ENCODE peak calls at places on chromosomes 5 and 9, in five cellular contexts. J is HCT116; B is A549; N is CD8-positive, alpha-beta T cell; T is mucosa of descending colon. Q is an unnamed sample.
A peak's percentile ranks its signal among the peaks of the same experiment; 100 is the strongest.

GRCh38 chr5:107975568-107975967 is 304.8 kb upstream of the EFNA5 start:
- DNase-seq in B (no peak), T (no peak), N (no peak), J (no peak), Q (no peak)

GRCh38 chr5:137310051-137310730 is 188.9 kb downstream of the SPOCK1 start:
- DNase-seq in N (no peak), B (peak; percentile 44), J (no peak), T (no peak), Q (no peak)

GRCh38 chr5:168328804-168329203 is 37.4 kb downstream of the WWC1 start:
- DNase-seq in J (no peak), T (peak; percentile 78), B (peak; percentile 71), N (no peak), Q (peak; percentile 56)

GRCh38 chr5:161924270-161924669 is 76.3 kb downstream of the GABRA1 start:
- DNase-seq in B (no peak), T (no peak), N (no peak), J (no peak), Q (no peak)

GRCh38 chr5:53403291-53403690 is 77.1 kb upstream of the FST start:
- DNase-seq in T (no peak), J (no peak), B (no peak), N (no peak), Q (no peak)

GRCh38 chr5:95555553-95555952 is 652 bp downstream of the ARSK start:
- DNase-seq in B (no peak), T (no peak), J (no peak), N (no peak), Q (no peak)

GRCh38 chr5:16791036-16791705 is 144.9 kb downstream of the MYO10 start:
- DNase-seq in B (peak; percentile 55), J (peak; percentile 37), N (no peak), T (no peak), Q (no peak)

GRCh38 chr5:82334856-82335255 is 56.7 kb upstream of the RPS23 start:
- DNase-seq in T (no peak), J (no peak), N (no peak), B (no peak), Q (no peak)

GRCh38 chr5:173316463-173317020 is 11.7 kb downstream of the STC2 start:
- DNase-seq in J (no peak), B (no peak), T (no peak), N (no peak), Q (no peak)

GRCh38 chr5:173313311-173313710 is 14.9 kb downstream of the STC2 start:
- DNase-seq in T (no peak), B (no peak), N (no peak), J (no peak), Q (no peak)

GRCh38 chr9:110810251-110810976 is 141.8 kb downstream of the MUSK start:
- DNase-seq in J (no peak), T (no peak), N (no peak), B (no peak), Q (no peak)

GRCh38 chr9:110050925-110051355 is 157.0 kb downstream of the C9orf152 start:
- DNase-seq in J (peak; percentile 48), B (peak; percentile 40), N (no peak), T (no peak), Q (no peak)

GRCh38 chr9:9820411-9820810 is 792.4 kb downstream of the PTPRD start:
- DNase-seq in N (no peak), J (no peak), T (no peak), B (no peak), Q (no peak)

GRCh38 chr5:81756016-81756415 is 5.1 kb upstream of the SSBP2 start:
- DNase-seq in J (no peak), B (no peak), N (no peak), T (no peak), Q (no peak)

GRCh38 chr9:91060520-91061343 is 259.1 kb downstream of the SYK start:
- DNase-seq in N (no peak), B (peak; percentile 80), J (no peak), T (no peak), Q (peak; percentile 71)

GRCh38 chr9:5008206-5008605 is 23.1 kb downstream of the JAK2 start:
- DNase-seq in B (no peak), N (no peak), J (no peak), T (no peak), Q (no peak)

GRCh38 chr5:111366388-111366787 is 142.2 kb downstream of the CAMK4 start:
- DNase-seq in T (no peak), J (no peak), N (no peak), B (no peak), Q (no peak)

GRCh38 chr5:131171276-131171815 is 602 bp downstream of the LYRM7 start:
- DNase-seq in J (no peak), N (no peak), B (no peak), T (no peak), Q (no peak)

GRCh38 chr5:77066823-77067442 is 20.2 kb downstream of the ZBED3 start:
- DNase-seq in N (no peak), B (no peak), T (no peak), J (no peak), Q (no peak)

GRCh38 chr9:116737137-116737546 is 50.0 kb downstream of the TRIM32 start:
- DNase-seq in J (peak; percentile 64), N (peak; percentile 6), T (peak; percentile 66), B (peak; percentile 92), Q (peak; percentile 84)

GRCh38 chr9:124256517-124257069 is 1.2 kb upstream of the NEK6 start:
- DNase-seq in N (no peak), J (no peak), B (no peak), T (peak; percentile 46), Q (no peak)

GRCh38 chr9:18382243-18382642 is 91.7 kb upstream of the ADAMTSL1 start:
- DNase-seq in N (no peak), J (no peak), T (no peak), B (no peak), Q (no peak)

GRCh38 chr5:154756871-154757646 is 1.9 kb downstream of the LARP1 start:
- DNase-seq in N (peak; percentile 12), B (no peak), J (no peak), T (peak; percentile 82), Q (peak; percentile 84)

GRCh38 chr5:143434261-143435206 is 31.0 kb upstream of the NR3C1 start:
- DNase-seq in N (peak; percentile 36), T (no peak), B (no peak), J (no peak), Q (no peak)

GRCh38 chr5:45521067-45521466 is 175.1 kb downstream of the HCN1 start:
- DNase-seq in B (no peak), T (no peak), N (no peak), J (peak; percentile 62), Q (no peak)

GRCh38 chr9:129306318-129306973 is 128.4 kb upstream of the IER5L start:
- DNase-seq in B (no peak), T (peak; percentile 19), J (no peak), N (no peak), Q (no peak)

GRCh38 chr5:134813407-134813806 is 32.4 kb upstream of the C5orf24 start:
- DNase-seq in B (no peak), T (no peak), J (no peak), N (no peak), Q (no peak)

GRCh38 chr5:75466317-75466716 is 45.1 kb downstream of the CERT1 start:
- DNase-seq in J (no peak), T (no peak), N (no peak), B (no peak), Q (no peak)

GRCh38 chr5:90548069-90548593 is 10.5 kb upstream of the ADGRV1 start:
- DNase-seq in T (peak; percentile 61), J (peak; percentile 42), B (peak; percentile 26), N (no peak), Q (peak; percentile 61)

GRCh38 chr5:123098767-123099513 is 9.9 kb downstream of the PRDM6 start:
- DNase-seq in T (no peak), B (no peak), N (no peak), J (no peak), Q (no peak)

GRCh38 chr5:173645437-173645807 is 29.0 kb upstream of the BOD1 start:
- DNase-seq in B (no peak), N (no peak), T (no peak), J (no peak), Q (no peak)

GRCh38 chr9:126000731-126001580 is 253.8 kb downstream of the PBX3 start:
- DNase-seq in N (no peak), B (no peak), T (peak; percentile 34), J (no peak), Q (peak; percentile 49)

GRCh38 chr9:76296561-76297276 is 97.5 kb downstream of the RFK start:
- DNase-seq in N (no peak), T (no peak), J (no peak), B (no peak), Q (no peak)

GRCh38 chr9:98860871-98861293 is 53.4 kb downstream of the GALNT12 start:
- DNase-seq in T (no peak), N (no peak), B (peak; percentile 21), J (no peak), Q (no peak)

GRCh38 chr9:134055981-134056461 is 11.8 kb downstream of the BRD3 start:
- DNase-seq in N (no peak), T (peak; percentile 76), B (peak; percentile 28), J (no peak), Q (peak; percentile 84)
- H3K4me1 ChIP-seq in N (peaks cover 21% of the 10 kb centered on the region), T (peaks cover 26% of the 10 kb centered on the region), B (peaks cover 28% of the 10 kb centered on the region), J (peaks cover 4% of the 10 kb centered on the region), Q (peaks cover 40% of the 10 kb centered on the region)

DNA sequence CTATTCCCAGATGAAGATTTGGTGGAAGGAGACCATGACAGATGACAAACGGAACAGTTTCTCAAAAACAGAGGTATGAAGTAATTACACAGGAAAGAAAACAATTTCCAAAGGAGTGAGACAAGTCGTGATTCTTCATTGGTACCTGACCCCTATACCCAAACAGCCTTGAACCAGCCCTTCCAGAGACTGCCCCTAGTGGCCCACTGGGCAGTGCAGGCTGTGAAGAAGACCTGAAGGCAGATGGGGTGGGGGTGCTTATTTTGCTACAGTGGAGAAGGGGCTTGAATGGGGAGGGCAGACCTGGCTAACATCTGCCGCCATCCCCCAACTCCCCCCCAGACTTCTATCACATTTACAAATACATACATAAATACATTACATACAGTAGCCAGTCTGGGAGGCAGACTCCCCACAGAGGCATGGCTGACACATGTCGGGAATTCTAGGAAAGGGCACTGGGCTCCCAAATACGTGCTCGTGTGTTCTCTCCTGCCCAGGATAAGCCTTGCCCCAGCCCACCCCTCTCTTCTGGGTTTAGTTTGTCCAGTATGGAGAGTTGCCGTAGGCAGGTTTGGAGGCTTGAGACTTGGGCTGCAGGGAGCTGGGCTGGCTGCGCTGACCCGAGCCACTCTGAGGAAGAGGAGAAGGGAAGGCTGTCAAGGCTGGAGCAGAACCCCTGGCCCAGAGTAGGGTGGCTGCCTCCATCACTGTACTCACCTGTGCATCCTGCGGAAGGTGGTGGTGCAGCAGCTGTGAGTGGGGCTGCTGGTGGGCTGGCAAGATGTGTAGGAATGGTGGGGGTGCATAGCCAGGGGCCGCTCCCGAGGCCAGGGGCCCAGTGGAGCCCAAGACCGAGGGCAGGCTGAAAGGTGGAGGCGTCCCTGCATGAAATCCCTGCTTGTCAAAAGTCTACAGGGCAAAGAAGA is 105.3 kb downstream of the UBE2R2 start:
- DNase-seq in J (peak; percentile 7), N (no peak), T (no peak), B (peak; percentile 57), Q (no peak)
- TF ChIP-seq CTCF in J (peak; percentile 92), N (peak; percentile 45), T (peak; percentile 10), B (peak; percentile 49), Q (peak; percentile 27)

GRCh38 chr9:136695435-136695895 is 8.2 kb upstream of the AGPAT2 start:
- DNase-seq in J (peak; percentile 24), B (no peak), T (peak; percentile 86), N (no peak), Q (peak; percentile 92)
- H3K4me1 ChIP-seq in J (peaks cover 47% of the 10 kb centered on the region), B (peaks cover 78% of the 10 kb centered on the region), T (peaks cover 24% of the 10 kb centered on the region), N (peaks cover 12% of the 10 kb centered on the region), Q (peaks cover 59% of the 10 kb centered on the region)

GRCh38 chr9:137341227-137341626 is 39.2 kb upstream of the NRARP start:
- DNase-seq in T (no peak), J (no peak), B (no peak), N (no peak), Q (no peak)
- TF ChIP-seq CTCF in T (no peak), J (no peak), B (no peak), N (no peak), Q (no peak)

Q was measured in pancreas.